ENCODE peak calls at places on chromosomes 3 and 15, in eight cellular contexts. P, F, M, S, A, N, L and W are unnamed samples.

GRCh38 chr15:81449836-81450474 is 75.9 kb upstream of the TMC3 start:
- ATAC-seq in L (no peak), M (no peak), S (no peak), N (no peak), A (peak; percentile 90), F (no peak), P (no peak), W (no peak)

GRCh38 chr3:135034291-135034768 is 239.3 kb downstream of the EPHB1 start:
- ATAC-seq in F (no peak), M (no peak), L (no peak), S (no peak), A (no peak), P (no peak), N (no peak), W (no peak)

GRCh38 chr3:128482857-128483656 is 9.9 kb downstream of the GATA2 start:
- ATAC-seq in N (no peak), M (no peak), F (peak; percentile 52), L (no peak), P (no peak), S (peak; percentile 36), A (no peak), W (peak; percentile 9)

GRCh38 chr3:33385423-33385822 is 54.8 kb downstream of the UBP1 start:
- ATAC-seq in P (peak; percentile 73), M (no peak), L (peak; percentile 97), A (no peak), S (no peak), F (no peak), N (no peak), W (no peak)

GRCh38 chr3:186492594-186492993 is 51.6 kb downstream of the CRYGS start:
- ATAC-seq in M (no peak), L (no peak), A (no peak), P (no peak), S (no peak), N (no peak), F (no peak), W (no peak)

GRCh38 chr15:89781891-89782618 is 5.9 kb downstream of the MESP2 start:
- ATAC-seq in P (no peak), S (peak; percentile 24), N (peak; percentile 71), A (no peak), F (no peak), L (no peak), M (peak; percentile 19), W (peak; percentile 76)

GRCh38 chr3:104896624-104897023 is 470.1 kb upstream of the ALCAM start:
- ATAC-seq in A (no peak), L (no peak), S (no peak), N (no peak), M (no peak), P (no peak), F (no peak), W (no peak)

GRCh38 chr15:50167112-50167511 is 14.9 kb upstream of the SLC27A2 start:
- ATAC-seq in A (peak; percentile 90), P (no peak), F (no peak), M (no peak), S (no peak), N (no peak), L (no peak), W (no peak)

GRCh38 chr3:32934150-32934742 is 17.2 kb upstream of the CCR4 start:
- ATAC-seq in M (no peak), F (no peak), L (no peak), S (no peak), P (no peak), A (no peak), N (peak; percentile 50), W (no peak)

GRCh38 chr3:102183623-102184022 is 251.2 kb upstream of the ZPLD1 start:
- ATAC-seq in S (no peak), L (no peak), F (no peak), N (no peak), P (no peak), M (no peak), A (no peak), W (no peak)

GRCh38 chr15:39433351-39433750 is 147.5 kb upstream of the THBS1 start:
- ATAC-seq in M (peak; percentile 53), A (no peak), S (peak; percentile 28), F (no peak), P (no peak), L (no peak), N (no peak), W (no peak)

GRCh38 chr3:186267758-186268157 is 94.3 kb downstream of the DGKG start:
- ATAC-seq in F (no peak), P (no peak), L (no peak), N (no peak), A (no peak), M (no peak), S (no peak), W (no peak)

GRCh38 chr3:30342319-30343060 is 263.9 kb upstream of the TGFBR2 start:
- ATAC-seq in M (peak; percentile 99), A (peak; percentile 36), L (no peak), P (peak; percentile 84), S (peak; percentile 98), F (peak; percentile 94), N (peak; percentile 94), W (peak; percentile 96)

GRCh38 chr15:69725957-69726356 is 273.3 kb downstream of the RPLP1 start:
- ATAC-seq in A (no peak), F (peak; percentile 58), P (no peak), L (no peak), M (no peak), N (no peak), S (peak; percentile 60), W (no peak)

GRCh38 chr3:158539414-158540014 is 31.5 kb upstream of the MLF1 start:
- ATAC-seq in S (peak; percentile 36), P (peak; percentile 41), M (no peak), N (peak; percentile 70), F (no peak), A (peak; percentile 59), L (peak; percentile 47), W (peak; percentile 41)

GRCh38 chr15:73683624-73684536 is at the start of gene CD276:
- ATAC-seq in M (peak; percentile 79), L (peak; percentile 60), A (peak; percentile 87), F (peak; percentile 87), N (peak; percentile 85), S (peak; percentile 87), P (peak; percentile 58), W (peak; percentile 50)

GRCh38 chr3:52238193-52238760 is 681 bp downstream of the TWF2 start:
- ATAC-seq in L (no peak), M (peak; percentile 0), F (no peak), N (peak; percentile 2), P (no peak), S (peak; percentile 1), A (peak; percentile 45), W (peak; percentile 22)